ENCODE peak calls at places on chromosomes 16 and 17, in six cellular contexts. One of them, this sample, is unnamed.

GRCh38 chr17:78736526-78737079 is 45.5 kb downstream of the CYTH1 start:
- DNase-seq in choroid plexus epithelial cell: no peak
- DNase-seq in mucosa of descending colon: peak
- DNase-seq in ovary: no peak
- DNase-seq in tibial nerve: peak
- DNase-seq in foreskin fibroblast: no peak
- DNase-seq in this sample: no peak

GRCh38 chr16:64381979-64382378 is 739.9 kb downstream of the CDH11 start:
- DNase-seq in tibial nerve: no peak
- DNase-seq in ovary: no peak
- DNase-seq in choroid plexus epithelial cell: no peak
- DNase-seq in foreskin fibroblast: no peak
- DNase-seq in mucosa of descending colon: no peak
- DNase-seq in this sample: no peak

GRCh38 chr17:60563743-60564142 is 36.2 kb upstream of the PPM1D start:
- DNase-seq in mucosa of descending colon: no peak
- DNase-seq in ovary: no peak
- DNase-seq in foreskin fibroblast: no peak
- DNase-seq in choroid plexus epithelial cell: no peak
- DNase-seq in tibial nerve: no peak
- DNase-seq in this sample: no peak

GRCh38 chr16:86605950-86606349 is 27.6 kb downstream of the FOXL1 start:
- DNase-seq in ovary: no peak
- DNase-seq in tibial nerve: no peak
- DNase-seq in mucosa of descending colon: no peak
- DNase-seq in choroid plexus epithelial cell: no peak
- DNase-seq in foreskin fibroblast: no peak
- DNase-seq in this sample: no peak

GRCh38 chr17:38867179-38867994 is 2.5 kb upstream of the LASP1 start:
- DNase-seq in foreskin fibroblast: peak
- DNase-seq in ovary: peak
- DNase-seq in tibial nerve: peak
- DNase-seq in mucosa of descending colon: peak
- DNase-seq in choroid plexus epithelial cell: peak
- DNase-seq in this sample: peak

GRCh38 chr17:7435676-7436555 is 681 bp downstream of the TMEM102 start:
- DNase-seq in tibial nerve: no peak
- DNase-seq in mucosa of descending colon: peak
- DNase-seq in ovary: no peak
- DNase-seq in choroid plexus epithelial cell: no peak
- DNase-seq in foreskin fibroblast: peak
- DNase-seq in this sample: no peak

GRCh38 chr16:65667013-65667578 is 545.2 kb upstream of the CDH11 start:
- DNase-seq in choroid plexus epithelial cell: peak
- DNase-seq in foreskin fibroblast: peak
- DNase-seq in tibial nerve: no peak
- DNase-seq in mucosa of descending colon: no peak
- DNase-seq in ovary: no peak
- DNase-seq in this sample: peak

GRCh38 chr16:23857256-23857891 is 21.6 kb downstream of the PRKCB start:
- DNase-seq in tibial nerve: no peak
- DNase-seq in choroid plexus epithelial cell: no peak
- DNase-seq in mucosa of descending colon: no peak
- DNase-seq in foreskin fibroblast: no peak
- DNase-seq in ovary: no peak
- DNase-seq in this sample: no peak

GRCh38 chr17:37179893-37180292 is 195.9 kb upstream of the C17orf78 start:
- DNase-seq in ovary: no peak
- DNase-seq in foreskin fibroblast: peak
- DNase-seq in choroid plexus epithelial cell: peak
- DNase-seq in tibial nerve: no peak
- DNase-seq in mucosa of descending colon: no peak
- DNase-seq in this sample: peak

DNA sequence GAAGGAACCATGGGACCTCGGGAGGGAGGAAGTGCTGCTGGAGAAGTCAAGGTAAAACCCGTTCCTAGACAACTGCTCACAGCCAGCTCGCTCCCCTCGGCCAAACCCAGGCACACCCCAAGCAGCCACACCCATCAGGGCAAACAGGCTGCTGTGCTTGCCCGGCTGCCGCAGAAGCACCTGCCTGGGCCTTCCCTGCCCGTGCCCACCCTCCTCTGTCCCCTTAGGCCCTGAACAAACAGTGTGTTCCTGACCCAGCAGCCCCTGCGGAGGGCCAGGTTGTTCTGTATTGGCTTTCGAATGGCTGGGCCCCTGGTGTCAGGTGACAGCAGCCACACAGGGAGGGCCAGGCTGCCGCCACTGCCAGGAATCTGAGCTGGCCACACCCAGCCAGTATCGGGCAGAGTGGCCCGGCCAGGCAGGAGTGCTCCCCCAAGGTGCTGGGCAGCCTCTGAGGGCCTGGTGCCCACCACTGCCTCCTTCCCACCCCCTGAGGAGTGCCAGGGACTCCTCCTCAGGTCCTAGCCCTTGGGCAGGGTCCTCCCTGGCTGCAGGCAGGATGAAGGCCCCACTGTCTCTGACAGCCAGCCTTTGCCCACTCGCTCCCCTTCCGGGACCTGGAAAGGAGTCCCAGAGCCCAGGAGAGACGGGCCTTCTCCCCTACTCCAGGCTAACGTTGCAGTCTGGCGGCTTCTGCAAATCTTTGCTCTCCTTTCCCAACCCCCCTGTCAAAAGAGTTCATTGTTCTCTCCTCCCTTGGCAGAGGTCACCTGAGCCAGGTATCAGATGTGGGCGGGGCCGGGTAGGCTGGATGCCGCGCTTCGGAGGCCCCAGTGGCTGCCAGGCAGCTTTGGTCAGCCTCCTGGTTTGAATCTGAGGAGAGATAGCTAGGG is 24.0 kb downstream of the LLGL2 start:
- DNase-seq in choroid plexus epithelial cell: no peak
- DNase-seq in mucosa of descending colon: peak
- DNase-seq in tibial nerve: no peak
- DNase-seq in foreskin fibroblast: no peak
- DNase-seq in ovary: no peak
- DNase-seq in this sample: no peak
- H3K4me3 ChIP-seq in choroid plexus epithelial cell: no peak
- H3K4me3 ChIP-seq in mucosa of descending colon: no peak
- H3K4me3 ChIP-seq in tibial nerve: no peak
- H3K4me3 ChIP-seq in foreskin fibroblast: no peak
- H3K4me3 ChIP-seq in ovary: no peak
- H3K4me3 ChIP-seq in this sample: no peak

GRCh38 chr16:2244301-2244700 is 7.1 kb downstream of the ECI1 start:
- DNase-seq in tibial nerve: no peak
- DNase-seq in mucosa of descending colon: no peak
- DNase-seq in ovary: no peak
- DNase-seq in foreskin fibroblast: no peak
- DNase-seq in choroid plexus epithelial cell: no peak
- DNase-seq in this sample: no peak
- TF ChIP-seq CTCF in tibial nerve: no peak
- TF ChIP-seq CTCF in mucosa of descending colon: no peak
- TF ChIP-seq CTCF in ovary: no peak
- TF ChIP-seq CTCF in foreskin fibroblast: no peak
- TF ChIP-seq CTCF in choroid plexus epithelial cell: no peak
- TF ChIP-seq CTCF in this sample: no peak

GRCh38 chr16:11784048-11784780 is 12.8 kb downstream of the ZC3H7A start:
- DNase-seq in mucosa of descending colon: no peak
- DNase-seq in choroid plexus epithelial cell: no peak
- DNase-seq in ovary: no peak
- DNase-seq in foreskin fibroblast: no peak
- DNase-seq in tibial nerve: no peak
- DNase-seq in this sample: no peak

GRCh38 chr16:11780988-11781680 is 15.9 kb downstream of the ZC3H7A start:
- DNase-seq in tibial nerve: no peak
- DNase-seq in foreskin fibroblast: no peak
- DNase-seq in ovary: no peak
- DNase-seq in choroid plexus epithelial cell: no peak
- DNase-seq in mucosa of descending colon: no peak
- DNase-seq in this sample: no peak

GRCh38 chr16:11779074-11779473 is 18.0 kb downstream of the ZC3H7A start:
- DNase-seq in tibial nerve: no peak
- DNase-seq in ovary: no peak
- DNase-seq in foreskin fibroblast: no peak
- DNase-seq in mucosa of descending colon: no peak
- DNase-seq in choroid plexus epithelial cell: no peak
- DNase-seq in this sample: no peak

GRCh38 chr16:11781773-11782172 is 15.3 kb downstream of the ZC3H7A start:
- DNase-seq in foreskin fibroblast: no peak
- DNase-seq in ovary: no peak
- DNase-seq in tibial nerve: no peak
- DNase-seq in mucosa of descending colon: no peak
- DNase-seq in choroid plexus epithelial cell: no peak
- DNase-seq in this sample: no peak

GRCh38 chr16:11783319-11784047 is 13.6 kb downstream of the ZC3H7A start:
- DNase-seq in choroid plexus epithelial cell: peak
- DNase-seq in foreskin fibroblast: no peak
- DNase-seq in ovary: no peak
- DNase-seq in mucosa of descending colon: no peak
- DNase-seq in tibial nerve: no peak
- DNase-seq in this sample: peak
- H3K4me3 ChIP-seq in choroid plexus epithelial cell: peak
- H3K4me3 ChIP-seq in foreskin fibroblast: peak
- H3K4me3 ChIP-seq in ovary: peak
- H3K4me3 ChIP-seq in mucosa of descending colon: no peak
- H3K4me3 ChIP-seq in tibial nerve: no peak
- H3K4me3 ChIP-seq in this sample: peak

GRCh38 chr17:32877164-32877764 is 340 bp upstream of the MYO1D start:
- DNase-seq in foreskin fibroblast: peak
- DNase-seq in mucosa of descending colon: peak
- DNase-seq in choroid plexus epithelial cell: peak
- DNase-seq in tibial nerve: peak
- DNase-seq in ovary: peak
- DNase-seq in this sample: peak

GRCh38 chr17:32878211-32878610 is 1.3 kb upstream of the MYO1D start:
- DNase-seq in choroid plexus epithelial cell: peak
- DNase-seq in ovary: no peak
- DNase-seq in tibial nerve: peak
- DNase-seq in foreskin fibroblast: peak
- DNase-seq in mucosa of descending colon: no peak
- DNase-seq in this sample: peak

GRCh38 chr17:32875904-32876413 is 965 bp downstream of the MYO1D start:
- DNase-seq in foreskin fibroblast: peak
- DNase-seq in ovary: no peak
- DNase-seq in mucosa of descending colon: no peak
- DNase-seq in tibial nerve: no peak
- DNase-seq in choroid plexus epithelial cell: peak
- DNase-seq in this sample: peak

GRCh38 chr17:32875230-32875903 is 1.6 kb downstream of the MYO1D start:
- DNase-seq in mucosa of descending colon: no peak
- DNase-seq in ovary: no peak
- DNase-seq in choroid plexus epithelial cell: no peak
- DNase-seq in foreskin fibroblast: no peak
- DNase-seq in tibial nerve: no peak
- DNase-seq in this sample: no peak

GRCh38 chr17:32876414-32877163 is at the start of gene MYO1D:
- DNase-seq in tibial nerve: peak
- DNase-seq in foreskin fibroblast: peak
- DNase-seq in mucosa of descending colon: peak
- DNase-seq in ovary: peak
- DNase-seq in choroid plexus epithelial cell: peak
- DNase-seq in this sample: no peak
- TF ChIP-seq CTCF in tibial nerve: no peak
- TF ChIP-seq CTCF in foreskin fibroblast: peak
- TF ChIP-seq CTCF in mucosa of descending colon: peak
- TF ChIP-seq CTCF in ovary: peak
- TF ChIP-seq CTCF in choroid plexus epithelial cell: peak
- TF ChIP-seq CTCF in this sample: peak

GRCh38 chr16:84844561-84845495 is 25.0 kb downstream of the CRISPLD2 start:
- DNase-seq in mucosa of descending colon: no peak
- DNase-seq in ovary: no peak
- DNase-seq in choroid plexus epithelial cell: no peak
- DNase-seq in tibial nerve: no peak
- DNase-seq in foreskin fibroblast: no peak
- DNase-seq in this sample: no peak
- H3K4me3 ChIP-seq in mucosa of descending colon: no peak
- H3K4me3 ChIP-seq in ovary: no peak
- H3K4me3 ChIP-seq in choroid plexus epithelial cell: no peak
- H3K4me3 ChIP-seq in tibial nerve: no peak
- H3K4me3 ChIP-seq in foreskin fibroblast: no peak
- H3K4me3 ChIP-seq in this sample: no peak

This sample was measured in astrocyte of the spinal cord.